ENCODE peak calls at places on chromosome 1, in four cellular contexts. B is WTC11, Y is K562, P is HepG2. S is an unnamed sample.

GRCh38 chr1:61434276-61434675 is 290.7 kb downstream of the TM2D1 start:
- DNase-seq in B (no peak), Y (no peak), P (no peak), S (no peak)

GRCh38 chr1:42466030-42466429 is 2.9 kb downstream of the CCDC30 start:
- DNase-seq in B (no peak), Y (no peak), P (peak), S (no peak)

GRCh38 chr1:51576923-51577322 is 40.0 kb upstream of the OSBPL9 start:
- DNase-seq in B (no peak), Y (no peak), P (no peak), S (no peak)

GRCh38 chr1:179030683-179031082 is 5.0 kb downstream of the FAM20B start:
- DNase-seq in B (no peak), Y (no peak), P (no peak), S (no peak)

GRCh38 chr1:91792393-91793032 is 93.4 kb downstream of the TGFBR3 start:
- DNase-seq in B (no peak), Y (peak), P (no peak), S (no peak)

GRCh38 chr1:23021834-23022233 is 2.6 kb downstream of the KDM1A start:
- DNase-seq in B (no peak), Y (no peak), P (no peak), S (no peak)

GRCh38 chr1:54705153-54705552 is 10.5 kb upstream of the TTC4 start:
- DNase-seq in B (no peak), Y (no peak), P (no peak), S (no peak)

GRCh38 chr1:25048728-25049127 is 118.7 kb upstream of the RUNX3 start:
- DNase-seq in B (no peak), Y (no peak), P (no peak), S (no peak)

GRCh38 chr1:235022341-235023196 is 106.1 kb downstream of the TOMM20 start:
- DNase-seq in B (no peak), Y (no peak), P (no peak), S (no peak)

GRCh38 chr1:153663211-153663610 is 4.7 kb downstream of the SNAPIN start:
- DNase-seq in B (no peak), Y (no peak), P (no peak), S (no peak)

GRCh38 chr1:235063068-235063765 is 65.4 kb downstream of the TOMM20 start:
- DNase-seq in B (no peak), Y (no peak), P (no peak), S (no peak)

GRCh38 chr1:201184734-201185453 is 5.7 kb upstream of the IGFN1 start:
- DNase-seq in B (peak), Y (peak), P (peak), S (peak)

GRCh38 chr1:8495928-8496401 is 178.1 kb downstream of the SLC45A1 start:
- DNase-seq in B (no peak), Y (no peak), P (no peak), S (no peak)

GRCh38 chr1:26610781-26611180 is 81.2 kb downstream of the RPS6KA1 start:
- DNase-seq in B (no peak), Y (no peak), P (no peak), S (no peak)

GRCh38 chr1:24386241-24386640 is 27.3 kb downstream of the STPG1 start:
- DNase-seq in B (no peak), Y (no peak), P (no peak), S (no peak)

GRCh38 chr1:234554478-234555311 is 55.3 kb downstream of the IRF2BP2 start:
- DNase-seq in B (no peak), Y (peak), P (peak), S (no peak)

GRCh38 chr1:165424454-165425283 is 20.3 kb downstream of the RXRG start:
- DNase-seq in B (no peak), Y (no peak), P (no peak), S (no peak)

GRCh38 chr1:209861242-209861641 is 33.5 kb downstream of the UTP25 start:
- DNase-seq in B (no peak), Y (no peak), P (no peak), S (no peak)

GRCh38 chr1:209862598-209863498 is 35.1 kb downstream of the UTP25 start:
- DNase-seq in B (peak), Y (no peak), P (no peak), S (no peak)

GRCh38 chr1:209858561-209859103 is 30.9 kb downstream of the UTP25 start:
- DNase-seq in B (peak), Y (no peak), P (no peak), S (no peak)

GRCh38 chr1:209863766-209864485 is 36.2 kb downstream of the UTP25 start:
- DNase-seq in B (no peak), Y (no peak), P (no peak), S (no peak)

DNA sequence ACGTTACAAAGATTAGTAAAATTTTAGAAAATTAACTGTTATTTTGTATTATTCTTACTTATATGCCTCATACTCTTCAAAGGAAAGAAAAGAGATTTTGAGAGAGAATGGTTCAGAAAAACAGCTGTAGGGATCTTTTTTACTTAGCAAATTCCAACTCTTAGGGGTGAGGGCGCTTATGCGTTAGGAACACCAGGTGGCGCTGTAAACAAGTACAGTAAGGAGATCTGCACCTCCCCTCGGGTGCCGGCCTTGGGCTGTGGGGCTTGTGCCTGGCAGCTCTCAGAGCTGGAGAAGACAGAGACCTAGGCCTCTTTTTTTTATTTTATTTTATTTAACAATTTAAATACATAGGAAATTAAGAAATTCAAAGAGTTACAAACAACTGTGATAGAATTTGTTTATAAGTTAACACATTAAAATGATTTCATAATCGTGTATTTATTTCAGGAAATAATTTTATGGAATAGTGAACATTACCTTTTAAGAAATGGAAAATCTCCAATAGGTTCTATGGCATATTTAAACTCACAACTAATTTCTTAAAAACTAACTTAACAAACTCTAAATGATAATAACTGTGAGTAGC is 32.6 kb downstream of the UTP25 start:
- DNase-seq in B (peak), Y (peak), P (peak), S (peak)
- TF ChIP-seq HMGXB4 in B (no peak), Y (no peak), P (peak), S (no peak)

DNA sequence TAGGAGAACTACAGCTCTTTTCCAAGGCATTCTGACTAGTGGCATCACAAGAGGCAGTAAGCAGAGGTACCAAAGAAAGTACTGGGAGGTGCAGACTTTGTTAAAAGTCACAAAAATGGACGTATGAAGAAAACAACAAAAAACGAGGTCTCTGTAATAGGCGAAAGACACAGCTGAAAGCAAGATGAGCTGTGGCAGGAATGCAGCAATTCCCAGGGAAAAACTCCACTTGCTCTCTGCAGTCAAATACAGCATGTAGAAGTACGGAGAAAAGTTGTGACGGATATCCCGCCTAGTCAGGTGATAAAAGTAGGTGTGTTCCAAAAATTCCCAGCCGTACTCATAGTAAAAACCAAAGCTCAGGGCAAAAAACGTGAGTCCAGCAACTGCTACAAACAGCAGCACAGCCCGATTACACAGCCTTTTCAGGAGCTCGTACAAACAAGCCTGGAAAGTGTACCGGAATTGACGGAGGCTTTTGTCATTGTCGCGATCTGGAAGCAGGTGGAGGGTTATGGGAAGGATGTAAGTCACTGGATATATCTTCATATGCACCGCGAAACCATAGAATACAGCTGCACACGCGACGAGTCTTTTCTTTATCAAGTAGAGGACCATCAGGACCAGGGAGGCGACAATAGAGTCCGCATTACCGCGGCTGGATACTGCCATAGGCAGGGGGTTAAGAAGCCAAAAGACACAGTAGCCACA is 978 bp downstream of the PIGM start:
- DNase-seq in B (no peak), Y (no peak), P (no peak), S (no peak)
- TF ChIP-seq HMGXB4 in B (no peak), Y (no peak), P (no peak), S (no peak)

GRCh38 chr1:40902634-40902897 is 40.4 kb upstream of the CITED4 start:
- DNase-seq in B (no peak), Y (no peak), P (no peak), S (no peak)

GRCh38 chr1:40903106-40903505 is 40.9 kb upstream of the CITED4 start:
- DNase-seq in B (no peak), Y (no peak), P (no peak), S (no peak)

GRCh38 chr1:40899230-40899870 is 37.2 kb upstream of the CITED4 start:
- DNase-seq in B (peak), Y (no peak), P (no peak), S (no peak)

GRCh38 chr1:40898434-40898900 is 36.3 kb upstream of the CITED4 start:
- DNase-seq in B (no peak), Y (no peak), P (no peak), S (no peak)

GRCh38 chr1:40901886-40902633 is 39.9 kb upstream of the CITED4 start:
- DNase-seq in B (no peak), Y (no peak), P (no peak), S (peak)
- TF ChIP-seq HMGXB4 in B (no peak), Y (no peak), P (no peak), S (no peak)

DNA sequence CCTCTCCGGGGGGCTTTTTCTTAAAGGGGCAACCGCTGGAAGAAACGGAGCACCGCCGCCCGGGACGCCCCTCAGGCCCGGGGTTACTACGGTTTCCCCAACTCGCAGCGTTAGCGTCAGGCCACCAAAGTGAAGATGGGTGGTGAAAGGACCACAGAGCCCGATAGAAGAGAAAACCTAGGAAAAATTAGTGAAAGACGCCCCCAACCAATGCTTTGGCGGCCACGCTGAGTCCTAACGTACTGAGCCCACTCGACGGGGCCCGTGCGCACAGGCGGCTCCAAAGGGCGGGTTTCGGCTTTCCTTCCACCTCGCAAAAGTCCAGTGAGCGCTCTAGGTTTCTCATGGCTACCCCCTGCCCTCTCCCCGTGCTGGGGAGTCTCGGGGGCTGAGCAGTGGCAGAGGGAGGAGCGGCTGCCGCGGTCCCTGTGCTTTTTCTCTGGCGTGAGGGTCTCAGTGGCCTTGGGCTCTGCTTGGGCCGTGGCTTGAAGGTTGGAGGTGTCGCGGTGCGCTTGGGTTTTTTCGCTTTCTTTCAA is 12.2 kb upstream of the SPEN start:
- DNase-seq in B (no peak), Y (peak), P (peak), S (no peak)
- TF ChIP-seq HMGXB4 in B (no peak), Y (no peak), P (no peak), S (no peak)

GRCh38 chr1:115677570-115677969 is 35.8 kb downstream of the VANGL1 start:
- DNase-seq in B (no peak), Y (peak), P (no peak), S (no peak)

GRCh38 chr1:115680730-115681111 is 39.0 kb downstream of the VANGL1 start:
- DNase-seq in B (no peak), Y (no peak), P (no peak), S (no peak)

GRCh38 chr1:115678141-115678540 is 36.4 kb downstream of the VANGL1 start:
- DNase-seq in B (no peak), Y (no peak), P (no peak), S (no peak)

GRCh38 chr1:115677172-115677542 is 35.4 kb downstream of the VANGL1 start:
- DNase-seq in B (no peak), Y (no peak), P (no peak), S (no peak)

GRCh38 chr1:115679141-115679611 is 37.4 kb downstream of the VANGL1 start:
- DNase-seq in B (no peak), Y (no peak), P (no peak), S (peak)
- TF ChIP-seq HMGXB4 in B (no peak), Y (no peak), P (no peak), S (no peak)

S was measured in A549.